ENCODE peak calls at places on chromosome 10, in six cellular contexts. One of them, this sample, is unnamed.

GRCh38 chr10:85916192-85916747 is 450.3 kb downstream of the GRID1 start:
- DNase-seq in HCT116: no peak
- DNase-seq in H1: no peak
- DNase-seq in K562: no peak
- DNase-seq in HepG2: no peak
- DNase-seq in GM12878: no peak
- DNase-seq in this sample: no peak

GRCh38 chr10:71068811-71069411 is 143.5 kb upstream of the UNC5B start:
- DNase-seq in HCT116: no peak
- DNase-seq in H1: no peak
- DNase-seq in K562: no peak
- DNase-seq in HepG2: no peak
- DNase-seq in GM12878: no peak
- DNase-seq in this sample: no peak

GRCh38 chr10:18144928-18145327 is 4.7 kb downstream of the CACNB2 start:
- DNase-seq in HCT116: no peak
- DNase-seq in H1: no peak
- DNase-seq in K562: no peak
- DNase-seq in HepG2: no peak
- DNase-seq in GM12878: no peak
- DNase-seq in this sample: no peak

GRCh38 chr10:70786799-70787415 is 1.7 kb upstream of the TBATA start:
- DNase-seq in HCT116: no peak
- DNase-seq in H1: no peak
- DNase-seq in K562: no peak
- DNase-seq in HepG2: no peak
- DNase-seq in GM12878: no peak
- DNase-seq in this sample: no peak

GRCh38 chr10:58820862-58821559 is 308.3 kb downstream of the BICC1 start:
- DNase-seq in HCT116: no peak
- DNase-seq in H1: no peak
- DNase-seq in K562: no peak
- DNase-seq in HepG2: no peak
- DNase-seq in GM12878: no peak
- DNase-seq in this sample: no peak

GRCh38 chr10:79004311-79004710 is 64.5 kb upstream of the ZMIZ1 start:
- DNase-seq in HCT116: no peak
- DNase-seq in H1: no peak
- DNase-seq in K562: no peak
- DNase-seq in HepG2: no peak
- DNase-seq in GM12878: no peak
- DNase-seq in this sample: no peak

GRCh38 chr10:78432582-78432981 is 398.9 kb downstream of the RPS24 start:
- DNase-seq in HCT116: no peak
- DNase-seq in H1: no peak
- DNase-seq in K562: no peak
- DNase-seq in HepG2: peak; percentile 39
- DNase-seq in GM12878: no peak
- DNase-seq in this sample: no peak

GRCh38 chr10:7410800-7411670 is at the start of gene SFMBT2:
- DNase-seq in HCT116: no peak
- DNase-seq in H1: peak; percentile 79
- DNase-seq in K562: peak; percentile 81
- DNase-seq in HepG2: no peak
- DNase-seq in GM12878: no peak
- DNase-seq in this sample: no peak

GRCh38 chr10:13348216-13349017 is at the start of gene SEPHS1:
- DNase-seq in HCT116: peak; percentile 52
- DNase-seq in H1: peak; percentile 79
- DNase-seq in K562: peak; percentile 81
- DNase-seq in HepG2: peak; percentile 75
- DNase-seq in GM12878: no peak
- DNase-seq in this sample: peak; percentile 56

GRCh38 chr10:33195608-33196376 is 138.7 kb downstream of the NRP1 start:
- DNase-seq in HCT116: no peak
- DNase-seq in H1: no peak
- DNase-seq in K562: no peak
- DNase-seq in HepG2: peak; percentile 99
- DNase-seq in GM12878: no peak
- DNase-seq in this sample: no peak

GRCh38 chr10:122085423-122085911 is 96.5 kb downstream of the TACC2 start:
- DNase-seq in HCT116: no peak
- DNase-seq in H1: no peak
- DNase-seq in K562: no peak
- DNase-seq in HepG2: no peak
- DNase-seq in GM12878: no peak
- DNase-seq in this sample: no peak

GRCh38 chr10:128952856-128953255 is 514.2 kb upstream of the MGMT start:
- DNase-seq in HCT116: no peak
- DNase-seq in H1: no peak
- DNase-seq in K562: no peak
- DNase-seq in HepG2: no peak
- DNase-seq in GM12878: no peak
- DNase-seq in this sample: no peak

GRCh38 chr10:87816163-87816841 is 1.7 kb downstream of the ATAD1 start:
- DNase-seq in HCT116: no peak
- DNase-seq in H1: no peak
- DNase-seq in K562: no peak
- DNase-seq in HepG2: no peak
- DNase-seq in GM12878: no peak
- DNase-seq in this sample: no peak

GRCh38 chr10:116469437-116469836 is 41.8 kb downstream of the PNLIPRP3 start:
- DNase-seq in HCT116: no peak
- DNase-seq in H1: no peak
- DNase-seq in K562: no peak
- DNase-seq in HepG2: no peak
- DNase-seq in GM12878: no peak
- DNase-seq in this sample: no peak

GRCh38 chr10:75379234-75379724 is 22.3 kb downstream of the ZNF503 start:
- DNase-seq in HCT116: no peak
- DNase-seq in H1: no peak
- DNase-seq in K562: no peak
- DNase-seq in HepG2: no peak
- DNase-seq in GM12878: no peak
- DNase-seq in this sample: no peak

GRCh38 chr10:6300106-6300783 is 97.5 kb downstream of the PFKFB3 start:
- DNase-seq in HCT116: no peak
- DNase-seq in H1: no peak
- DNase-seq in K562: no peak
- DNase-seq in HepG2: no peak
- DNase-seq in GM12878: peak; percentile 97
- DNase-seq in this sample: no peak

GRCh38 chr10:19904202-19904661 is 88.0 kb downstream of the PLXDC2 start:
- DNase-seq in HCT116: no peak
- DNase-seq in H1: no peak
- DNase-seq in K562: no peak
- DNase-seq in HepG2: no peak
- DNase-seq in GM12878: peak; percentile 27
- DNase-seq in this sample: no peak

GRCh38 chr10:63710703-63711102 is 189.5 kb downstream of the REEP3 start:
- DNase-seq in HCT116: no peak
- DNase-seq in H1: no peak
- DNase-seq in K562: no peak
- DNase-seq in HepG2: no peak
- DNase-seq in GM12878: no peak
- DNase-seq in this sample: no peak

DNA sequence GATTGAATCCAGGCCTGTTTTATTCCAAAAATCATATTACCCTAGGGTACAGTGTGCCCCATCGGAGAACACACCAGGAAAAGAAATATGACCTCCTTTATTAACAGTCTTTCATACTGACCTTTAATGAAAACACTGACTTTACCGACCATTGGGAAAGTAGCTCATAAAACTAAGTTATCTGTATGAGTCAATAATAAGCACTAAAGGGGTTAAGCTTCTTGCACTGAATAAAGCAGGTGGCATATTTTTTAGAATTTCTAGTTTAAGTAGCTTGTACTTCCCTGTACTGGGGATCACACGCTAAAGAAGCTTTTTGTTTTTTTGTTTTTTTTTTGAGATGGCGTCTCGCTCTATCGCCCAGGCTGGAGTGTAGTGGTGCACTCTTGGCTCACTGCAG is 199.8 kb downstream of the FAM107B start:
- DNase-seq in HCT116: no peak
- DNase-seq in H1: no peak
- DNase-seq in K562: no peak
- DNase-seq in HepG2: no peak
- DNase-seq in GM12878: no peak
- DNase-seq in this sample: no peak
- H3K4me1 ChIP-seq in HCT116: peaks cover 13% of the 10 kb centered on the region
- H3K4me1 ChIP-seq in H1: no peaks in the 10 kb centered on the region
- H3K4me1 ChIP-seq in K562: no peaks in the 10 kb centered on the region
- H3K4me1 ChIP-seq in HepG2: peaks cover 87% of the 10 kb centered on the region
- H3K4me1 ChIP-seq in GM12878: peaks cover 5% of the 10 kb centered on the region
- H3K4me1 ChIP-seq in this sample: no peaks in the 10 kb centered on the region

GRCh38 chr10:100531761-100532160 is 2.1 kb upstream of the NDUFB8 start:
- DNase-seq in HCT116: no peak
- DNase-seq in H1: no peak
- DNase-seq in K562: no peak
- DNase-seq in HepG2: no peak
- DNase-seq in GM12878: peak; percentile 50
- DNase-seq in this sample: no peak
- TF ChIP-seq ZNF274 in HCT116: no peak
- TF ChIP-seq ZNF274 in H1: no peak
- TF ChIP-seq ZNF274 in K562: no peak
- TF ChIP-seq ZNF274 in HepG2: no peak
- TF ChIP-seq ZNF274 in GM12878: no peak
- TF ChIP-seq ZNF274 in this sample: no peak

GRCh38 chr10:47285381-47286115 is 14.4 kb upstream of the GDF10 start:
- DNase-seq in HCT116: no peak
- DNase-seq in H1: no peak
- DNase-seq in K562: no peak
- DNase-seq in HepG2: no peak
- DNase-seq in GM12878: no peak
- DNase-seq in this sample: no peak

GRCh38 chr10:47283848-47284247 is 16.1 kb upstream of the GDF10 start:
- DNase-seq in HCT116: no peak
- DNase-seq in H1: no peak
- DNase-seq in K562: no peak
- DNase-seq in HepG2: no peak
- DNase-seq in GM12878: no peak
- DNase-seq in this sample: no peak

GRCh38 chr10:47282657-47283018 is 17.4 kb upstream of the GDF10 start:
- DNase-seq in HCT116: no peak
- DNase-seq in H1: peak; percentile 22
- DNase-seq in K562: no peak
- DNase-seq in HepG2: no peak
- DNase-seq in GM12878: no peak
- DNase-seq in this sample: no peak

GRCh38 chr10:47282005-47282656 is 17.9 kb upstream of the GDF10 start:
- DNase-seq in HCT116: no peak
- DNase-seq in H1: peak; percentile 23
- DNase-seq in K562: no peak
- DNase-seq in HepG2: no peak
- DNase-seq in GM12878: no peak
- DNase-seq in this sample: no peak

GRCh38 chr10:47283101-47283630 is 16.8 kb upstream of the GDF10 start:
- DNase-seq in HCT116: no peak
- DNase-seq in H1: no peak
- DNase-seq in K562: no peak
- DNase-seq in HepG2: no peak
- DNase-seq in GM12878: no peak
- DNase-seq in this sample: no peak
- TF ChIP-seq YY1 in HCT116: no peak
- TF ChIP-seq YY1 in H1: no peak
- TF ChIP-seq YY1 in K562: no peak
- TF ChIP-seq YY1 in HepG2: no peak
- TF ChIP-seq YY1 in GM12878: no peak
- TF ChIP-seq YY1 in this sample: no peak

DNA sequence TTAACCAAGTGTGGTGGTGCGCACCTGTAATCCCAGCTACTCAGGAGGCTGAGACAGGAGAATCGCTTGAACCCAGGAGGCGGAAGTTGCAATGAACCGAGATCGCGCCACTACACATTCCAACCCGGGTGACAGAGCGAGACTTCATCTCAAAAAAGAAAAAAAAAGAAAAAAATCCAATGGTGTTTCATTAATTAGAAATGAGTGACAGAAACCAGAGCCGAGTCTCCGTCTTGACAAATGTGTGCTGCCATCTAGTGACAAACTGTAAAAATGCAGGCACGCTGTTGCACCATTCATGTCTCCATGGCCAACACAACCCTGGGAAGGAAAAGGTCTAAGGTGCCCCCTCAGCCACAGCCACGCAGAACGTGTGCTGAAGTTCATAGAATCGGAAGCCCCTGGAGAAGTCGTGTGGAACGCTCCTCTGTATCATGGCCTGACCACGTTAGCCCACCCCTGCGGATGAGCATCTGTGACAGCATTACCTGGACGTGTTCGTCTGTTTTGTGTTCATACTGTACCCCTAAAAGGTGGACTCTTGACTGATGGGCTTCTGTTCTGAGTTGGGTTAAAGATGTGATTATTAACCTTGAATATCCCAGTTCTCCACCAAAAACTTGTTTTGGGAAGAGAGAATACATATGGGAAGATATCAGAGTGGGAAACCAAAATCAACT is 94.9 kb downstream of the LYZL2 start:
- DNase-seq in HCT116: peak; percentile 64
- DNase-seq in H1: peak; percentile 76
- DNase-seq in K562: peak; percentile 69
- DNase-seq in HepG2: peak; percentile 67
- DNase-seq in GM12878: no peak
- DNase-seq in this sample: peak; percentile 44
- H3K4me1 ChIP-seq in HCT116: no peaks in the 10 kb centered on the region
- H3K4me1 ChIP-seq in H1: peaks cover 1% of the 10 kb centered on the region
- H3K4me1 ChIP-seq in K562: peaks cover 8% of the 10 kb centered on the region
- H3K4me1 ChIP-seq in HepG2: peaks cover 78% of the 10 kb centered on the region
- H3K4me1 ChIP-seq in GM12878: peaks cover 6% of the 10 kb centered on the region
- H3K4me1 ChIP-seq in this sample: no peaks in the 10 kb centered on the region

DNA sequence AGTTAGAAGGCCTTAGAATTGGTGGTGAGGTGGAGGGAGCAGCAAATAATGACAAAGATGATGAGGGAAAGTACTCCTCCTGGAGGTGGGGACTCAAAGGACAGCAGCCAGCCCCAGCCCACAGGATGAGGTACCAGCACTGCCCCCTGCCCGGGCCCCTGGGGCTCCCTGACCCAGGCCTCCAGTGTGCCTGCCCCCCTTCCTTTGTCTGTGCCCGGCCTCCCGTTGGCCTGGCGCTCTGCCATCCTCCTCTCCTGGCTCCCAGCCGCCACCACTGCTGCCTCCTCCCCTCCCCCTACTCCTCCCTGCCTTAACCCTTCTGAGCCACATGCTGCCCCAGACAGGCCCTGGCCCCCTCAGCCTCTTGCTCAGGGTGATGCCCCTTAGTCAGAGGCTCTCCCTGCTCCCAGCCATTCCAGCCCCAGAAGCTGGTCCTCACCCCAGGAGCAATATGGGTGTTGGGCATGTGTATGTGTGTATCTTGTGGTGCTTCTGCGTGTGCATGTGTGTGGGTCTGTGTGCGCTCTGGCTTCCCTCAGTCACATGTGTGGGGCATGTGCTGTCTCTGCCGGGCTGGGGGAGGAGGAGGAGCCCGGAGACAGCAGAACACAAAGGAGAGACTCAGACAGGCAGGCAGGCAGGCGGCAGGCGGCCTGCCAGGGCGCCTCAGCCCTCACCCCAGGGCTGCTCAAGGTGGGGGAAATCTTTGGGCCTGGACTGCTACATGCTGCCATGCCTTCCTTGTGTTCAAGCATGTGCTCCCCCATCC is 2.6 kb downstream of the LDB1 start:
- DNase-seq in HCT116: no peak
- DNase-seq in H1: peak; percentile 73
- DNase-seq in K562: peak; percentile 10
- DNase-seq in HepG2: peak; percentile 78
- DNase-seq in GM12878: no peak
- DNase-seq in this sample: no peak
- TF ChIP-seq ZNF274 in HCT116: no peak
- TF ChIP-seq ZNF274 in H1: no peak
- TF ChIP-seq ZNF274 in K562: no peak
- TF ChIP-seq ZNF274 in HepG2: no peak
- TF ChIP-seq ZNF274 in GM12878: no peak
- TF ChIP-seq ZNF274 in this sample: no peak